ENCODE peak calls at places on chromosomes 12 and 14, in five cellular contexts. J is stimulated activated naive CD4-positive, alpha-beta T cell treated with Interleukin-2 at 50 U/mL for 16 hours; H is tibial artery; L is HCT116; C is amygdala. K is an unnamed sample.

GRCh38 chr12:54294152-54294913 is 6.5 kb downstream of the NFE2 start:
- DNase-seq in H (no peak), J (peak; percentile 35), L (no peak), C (peak; percentile 59), K (peak; percentile 26)

GRCh38 chr14:53055003-53055402 is 98.1 kb downstream of the DDHD1 start:
- DNase-seq in C (no peak), L (peak; percentile 40), H (no peak), J (no peak), K (no peak)

GRCh38 chr12:129617849-129618248 is 286.0 kb downstream of the TMEM132D start:
- DNase-seq in H (no peak), J (no peak), C (no peak), L (no peak), K (no peak)

GRCh38 chr12:73973486-73973885 is 564.1 kb upstream of the ATXN7L3B start:
- DNase-seq in J (no peak), H (no peak), C (no peak), L (no peak), K (no peak)

GRCh38 chr12:108316153-108316892 is 22.8 kb downstream of the CMKLR1 start:
- DNase-seq in H (no peak), C (no peak), L (no peak), J (no peak), K (no peak)

GRCh38 chr14:58160561-58160960 is 8.5 kb upstream of the ARMH4 start:
- DNase-seq in L (no peak), J (no peak), H (no peak), C (no peak), K (no peak)

GRCh38 chr12:65100140-65100539 is 21.0 kb downstream of the WIF1 start:
- DNase-seq in H (no peak), C (no peak), J (no peak), L (no peak), K (no peak)

GRCh38 chr14:66401447-66402095 is 84.6 kb upstream of the CCDC196 start:
- DNase-seq in C (no peak), J (no peak), H (no peak), L (no peak), K (no peak)